ENCODE peak calls at places on chromosomes 16 and 17, in ten cellular contexts. One of them, this sample, is unnamed.

GRCh38 chr17:69608808-69609494 is 194.5 kb downstream of the MAP2K6 start:
- DNase-seq in EL: peak
- DNase-seq in cardiac septum: no peak
- DNase-seq in IMR-90: peak
- DNase-seq in fibroblast of the conjunctiva: peak
- DNase-seq in omental fat pad: no peak
- DNase-seq in RCC 7860: peak
- DNase-seq in COR-L47: no peak
- DNase-seq in PC-3: peak
- DNase-seq in AML-193: no peak
- DNase-seq in this sample: peak

GRCh38 chr16:88619859-88620655 is 18.3 kb upstream of the IL17C start:
- DNase-seq in fibroblast of the conjunctiva: no peak
- DNase-seq in COR-L47: no peak
- DNase-seq in RCC 7860: no peak
- DNase-seq in omental fat pad: no peak
- DNase-seq in PC-3: no peak
- DNase-seq in EL: no peak
- DNase-seq in AML-193: no peak
- DNase-seq in IMR-90: peak
- DNase-seq in cardiac septum: no peak
- DNase-seq in this sample: no peak

GRCh38 chr16:88536971-88537751 is 33.0 kb upstream of the ZC3H18 start:
- DNase-seq in EL: no peak
- DNase-seq in cardiac septum: no peak
- DNase-seq in PC-3: no peak
- DNase-seq in IMR-90: no peak
- DNase-seq in fibroblast of the conjunctiva: no peak
- DNase-seq in RCC 7860: no peak
- DNase-seq in omental fat pad: no peak
- DNase-seq in COR-L47: no peak
- DNase-seq in AML-193: no peak
- DNase-seq in this sample: no peak

GRCh38 chr16:56912746-56913703 is 18.9 kb upstream of the HERPUD1 start:
- DNase-seq in RCC 7860: no peak
- DNase-seq in omental fat pad: no peak
- DNase-seq in EL: peak
- DNase-seq in fibroblast of the conjunctiva: no peak
- DNase-seq in COR-L47: no peak
- DNase-seq in cardiac septum: no peak
- DNase-seq in PC-3: no peak
- DNase-seq in AML-193: no peak
- DNase-seq in IMR-90: peak
- DNase-seq in this sample: no peak

GRCh38 chr16:85169333-85170065 is 57.2 kb upstream of the CIBAR2 start:
- DNase-seq in omental fat pad: no peak
- DNase-seq in IMR-90: no peak
- DNase-seq in PC-3: no peak
- DNase-seq in AML-193: no peak
- DNase-seq in EL: peak
- DNase-seq in COR-L47: no peak
- DNase-seq in fibroblast of the conjunctiva: no peak
- DNase-seq in cardiac septum: no peak
- DNase-seq in RCC 7860: no peak
- DNase-seq in this sample: no peak

GRCh38 chr17:4859816-4860625 is 26.9 kb downstream of the MINK1 start:
- DNase-seq in omental fat pad: no peak
- DNase-seq in fibroblast of the conjunctiva: no peak
- DNase-seq in cardiac septum: no peak
- DNase-seq in PC-3: no peak
- DNase-seq in COR-L47: no peak
- DNase-seq in RCC 7860: no peak
- DNase-seq in EL: no peak
- DNase-seq in AML-193: no peak
- DNase-seq in IMR-90: no peak
- DNase-seq in this sample: no peak

GRCh38 chr16:963913-964695 is 6.7 kb downstream of the LMF1 start:
- DNase-seq in cardiac septum: no peak
- DNase-seq in RCC 7860: no peak
- DNase-seq in fibroblast of the conjunctiva: no peak
- DNase-seq in IMR-90: no peak
- DNase-seq in omental fat pad: no peak
- DNase-seq in PC-3: peak
- DNase-seq in AML-193: no peak
- DNase-seq in COR-L47: no peak
- DNase-seq in EL: no peak
- DNase-seq in this sample: no peak

GRCh38 chr16:85245307-85246172 is 133.3 kb upstream of the CIBAR2 start:
- DNase-seq in EL: peak
- DNase-seq in PC-3: peak
- DNase-seq in RCC 7860: peak
- DNase-seq in AML-193: peak
- DNase-seq in COR-L47: peak
- DNase-seq in cardiac septum: no peak
- DNase-seq in omental fat pad: no peak
- DNase-seq in fibroblast of the conjunctiva: peak
- DNase-seq in IMR-90: peak
- DNase-seq in this sample: peak

GRCh38 chr16:85037050-85037410 is 9.4 kb downstream of the KIAA0513 start:
- DNase-seq in IMR-90: peak
- DNase-seq in EL: peak
- DNase-seq in RCC 7860: peak
- DNase-seq in omental fat pad: peak
- DNase-seq in fibroblast of the conjunctiva: peak
- DNase-seq in cardiac septum: no peak
- DNase-seq in PC-3: peak
- DNase-seq in COR-L47: no peak
- DNase-seq in AML-193: no peak
- DNase-seq in this sample: no peak

GRCh38 chr16:84907046-84907445 is 87.3 kb downstream of the CRISPLD2 start:
- DNase-seq in RCC 7860: no peak
- DNase-seq in AML-193: no peak
- DNase-seq in fibroblast of the conjunctiva: no peak
- DNase-seq in IMR-90: no peak
- DNase-seq in PC-3: no peak
- DNase-seq in cardiac septum: no peak
- DNase-seq in EL: no peak
- DNase-seq in COR-L47: no peak
- DNase-seq in omental fat pad: no peak
- DNase-seq in this sample: no peak

GRCh38 chr16:4021070-4021779 is 95.0 kb downstream of the ADCY9 start:
- DNase-seq in fibroblast of the conjunctiva: no peak
- DNase-seq in IMR-90: no peak
- DNase-seq in cardiac septum: no peak
- DNase-seq in RCC 7860: no peak
- DNase-seq in AML-193: no peak
- DNase-seq in COR-L47: peak
- DNase-seq in PC-3: peak
- DNase-seq in omental fat pad: no peak
- DNase-seq in EL: no peak
- DNase-seq in this sample: no peak

GRCh38 chr17:78645421-78646295 is 68.5 kb upstream of the DNAH17 start:
- DNase-seq in fibroblast of the conjunctiva: no peak
- DNase-seq in omental fat pad: no peak
- DNase-seq in EL: peak
- DNase-seq in RCC 7860: no peak
- DNase-seq in cardiac septum: peak
- DNase-seq in AML-193: no peak
- DNase-seq in IMR-90: peak
- DNase-seq in COR-L47: no peak
- DNase-seq in PC-3: peak
- DNase-seq in this sample: no peak

GRCh38 chr17:76872221-76872873 is 4.1 kb downstream of the MGAT5B start:
- DNase-seq in IMR-90: peak
- DNase-seq in fibroblast of the conjunctiva: peak
- DNase-seq in omental fat pad: no peak
- DNase-seq in AML-193: no peak
- DNase-seq in cardiac septum: no peak
- DNase-seq in EL: peak
- DNase-seq in PC-3: peak
- DNase-seq in RCC 7860: peak
- DNase-seq in COR-L47: no peak
- DNase-seq in this sample: peak

GRCh38 chr17:298791-299450 is 53.7 kb downstream of the RPH3AL start:
- DNase-seq in COR-L47: no peak
- DNase-seq in EL: no peak
- DNase-seq in cardiac septum: peak
- DNase-seq in RCC 7860: no peak
- DNase-seq in PC-3: no peak
- DNase-seq in fibroblast of the conjunctiva: no peak
- DNase-seq in AML-193: no peak
- DNase-seq in omental fat pad: no peak
- DNase-seq in IMR-90: no peak
- DNase-seq in this sample: no peak

GRCh38 chr17:3660311-3660891 is 8.0 kb downstream of the TAX1BP3 start:
- DNase-seq in fibroblast of the conjunctiva: no peak
- DNase-seq in omental fat pad: no peak
- DNase-seq in COR-L47: no peak
- DNase-seq in EL: no peak
- DNase-seq in AML-193: no peak
- DNase-seq in cardiac septum: no peak
- DNase-seq in PC-3: no peak
- DNase-seq in RCC 7860: no peak
- DNase-seq in IMR-90: no peak
- DNase-seq in this sample: no peak